ENCODE peak calls at places on chromosomes 4 and X, in four cellular contexts. V is A549, Q is H1, F is GM12878. Y is an unnamed sample.

GRCh38 chrX:129534816-129535578 is 5.1 kb upstream of the OCRL start:
- DNase-seq in V (no peak), Q (no peak), F (no peak), Y (no peak)

GRCh38 chr4:119207051-119207450 is 5.5 kb upstream of the USP53 start:
- DNase-seq in V (no peak), Q (no peak), F (no peak), Y (no peak)

GRCh38 chrX:103704863-103705262 is 5.8 kb upstream of the TMEM31 start:
- DNase-seq in V (no peak), Q (no peak), F (no peak), Y (no peak)

GRCh38 chr4:80767944-80768343 is 262.6 kb upstream of the BMP3 start:
- DNase-seq in V (no peak), Q (no peak), F (no peak), Y (no peak)

GRCh38 chr4:184328022-184328736 is 110.5 kb upstream of the ENPP6 start:
- DNase-seq in V (no peak), Q (no peak), F (peak; percentile 97), Y (no peak)

GRCh38 chrX:153226344-153227190 is 47.5 kb downstream of the MAGEA1 start:
- DNase-seq in V (no peak), Q (peak; percentile 77), F (no peak), Y (no peak)

GRCh38 chr4:73870778-73871177 is 1.6 kb downstream of the CXCL1 start:
- DNase-seq in V (no peak), Q (no peak), F (no peak), Y (no peak)

GRCh38 chr4:140372607-140373327 is 679 bp upstream of the SCOC start:
- DNase-seq in V (peak; percentile 40), Q (no peak), F (peak; percentile 28), Y (peak; percentile 16)

DNA sequence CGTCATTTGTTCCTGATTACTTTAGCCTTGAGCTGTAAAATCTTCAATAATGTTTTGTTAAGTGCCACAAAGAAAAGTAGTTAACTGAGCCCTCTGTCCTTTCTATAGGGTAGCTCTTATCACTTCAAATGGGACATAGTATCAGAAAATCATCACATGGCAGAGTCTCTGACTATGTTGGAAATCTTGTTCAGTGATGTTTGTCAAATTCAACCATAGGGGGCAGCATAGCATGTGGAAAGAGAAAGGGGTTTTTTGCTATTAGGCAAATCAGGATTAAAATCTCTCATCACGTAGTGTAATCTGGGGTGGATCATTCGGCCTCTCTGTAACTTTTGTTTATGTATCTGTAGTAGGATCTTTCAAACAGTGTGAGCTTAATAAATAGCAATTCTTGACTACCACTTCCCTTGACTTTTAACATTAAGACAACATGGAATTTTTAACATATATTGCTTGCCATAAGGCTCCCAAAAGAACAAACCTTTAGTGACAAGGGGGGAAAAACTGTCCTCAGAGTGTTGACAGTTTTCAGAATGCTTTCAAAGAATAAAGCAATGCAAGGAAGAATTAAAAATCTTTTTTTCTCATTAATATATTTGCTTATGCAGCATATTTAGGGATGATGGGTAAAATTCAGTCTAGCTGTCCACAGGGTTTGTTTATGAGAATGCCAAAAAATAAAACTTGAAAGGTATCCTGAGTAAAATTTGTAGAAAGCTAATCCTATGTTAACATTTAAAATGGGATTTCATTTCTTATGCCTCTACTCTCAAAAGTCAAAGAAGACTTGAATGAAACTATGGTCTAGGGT is 127.2 kb downstream of the FBXW7 start:
- DNase-seq in V (peak; percentile 5), Q (no peak), F (no peak), Y (peak; percentile 37)
- TF ChIP-seq RFX5 in V (no peak), Q (no peak), F (no peak), Y (no peak)

DNA sequence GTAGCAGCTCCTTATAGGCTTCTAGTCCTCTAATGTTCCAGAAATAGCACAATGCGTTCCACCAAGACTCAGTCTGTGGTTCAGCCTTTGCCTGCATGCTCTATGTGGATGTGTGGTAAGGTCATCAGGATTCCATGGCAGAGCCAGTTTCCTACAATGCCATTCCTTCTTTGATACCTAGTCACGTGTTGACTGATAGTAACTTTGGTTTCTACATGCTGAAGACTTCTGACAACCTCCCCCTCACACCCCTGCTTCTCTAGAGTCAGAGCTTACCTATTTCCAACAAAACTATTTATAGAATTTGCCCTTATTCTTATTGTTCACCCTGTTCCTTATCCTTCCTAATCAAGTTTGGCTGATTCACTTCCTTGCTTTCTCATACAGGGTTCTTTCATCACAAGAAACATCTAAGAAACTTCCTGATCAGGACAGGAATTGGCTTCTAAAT is 81.1 kb downstream of the CT47B1 start:
- DNase-seq in V (no peak), Q (no peak), F (no peak), Y (no peak)
- TF ChIP-seq RFX5 in V (no peak), Q (no peak), F (no peak), Y (no peak)

GRCh38 chr4:17884063-17884462 is 73.3 kb downstream of the NCAPG start:
- DNase-seq in V (no peak), Q (no peak), F (no peak), Y (no peak)
- TF ChIP-seq RFX5 in V (no peak), Q (no peak), F (no peak), Y (no peak)

GRCh38 chrX:114712466-114712865 is 128.6 kb downstream of the HTR2C start:
- DNase-seq in V (no peak), Q (no peak), F (no peak), Y (no peak)

DNA sequence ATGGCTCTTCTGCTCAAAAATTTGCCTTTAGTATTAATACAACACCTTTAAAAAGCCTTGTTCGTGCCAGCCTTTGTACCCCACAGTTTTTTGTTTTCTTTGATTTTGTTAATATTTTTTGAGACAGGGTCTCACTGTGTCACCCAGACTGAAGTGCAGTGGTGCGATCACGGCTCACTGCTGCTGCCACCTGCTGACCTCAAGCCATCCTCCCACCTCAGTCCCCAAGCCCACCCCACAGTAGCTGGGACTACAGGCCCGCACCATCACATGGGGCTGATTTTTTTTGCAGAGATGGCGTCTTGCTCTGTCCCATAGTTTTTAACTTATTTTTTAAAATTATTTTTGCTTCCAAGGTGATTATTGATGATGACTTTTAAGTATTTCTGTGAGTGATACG is 134.0 kb downstream of the HTR2C start:
- DNase-seq in V (no peak), Q (no peak), F (no peak), Y (no peak)
- TF ChIP-seq RFX5 in V (no peak), Q (no peak), F (no peak), Y (no peak)

GRCh38 chr4:98524271-98524670 is 134.1 kb downstream of the TSPAN5 start:
- DNase-seq in V (no peak), Q (no peak), F (no peak), Y (no peak)
- TF ChIP-seq RFX5 in V (no peak), Q (no peak), F (no peak), Y (no peak)

GRCh38 chrX:123713841-123714240 is 19.0 kb downstream of the THOC2 start:
- DNase-seq in V (no peak), Q (no peak), F (no peak), Y (no peak)

DNA sequence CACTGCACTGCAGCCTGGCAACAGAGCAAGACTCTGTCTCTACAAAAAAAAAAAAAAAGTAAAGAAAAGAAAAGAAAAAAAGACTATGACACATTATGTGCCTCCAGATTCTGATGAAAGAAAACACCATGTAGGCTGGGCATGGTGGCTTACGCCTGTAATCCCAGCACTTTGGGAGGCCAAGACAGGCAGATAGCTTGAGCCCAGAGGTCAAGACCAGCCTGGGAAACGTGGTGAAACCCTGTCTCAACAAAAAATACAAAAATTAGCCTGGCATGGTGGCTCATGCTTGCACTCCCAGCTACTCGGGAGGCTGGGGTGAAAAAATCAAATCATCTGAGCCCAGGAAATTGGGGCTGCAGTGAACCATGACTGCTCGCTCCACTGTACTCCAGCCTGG is 19.4 kb downstream of the THOC2 start:
- DNase-seq in V (no peak), Q (no peak), F (no peak), Y (no peak)
- TF ChIP-seq RFX5 in V (no peak), Q (no peak), F (no peak), Y (no peak)